ENCODE peak calls at places on chromosomes 2 and 18, in seven cellular contexts. V is stimulated activated CD8-positive, alpha-beta memory T cell treated with anti-CD3 and anti-CD28 coated beads, Interleukin-12 subunit alpha, Interleukin-12 subunit beta, amount 100 ng/mL, for 1 hour; B is HCT116; P is germinal center; E is GM12878; Y is WTC11; M is neuronal stem cell. C is an unnamed sample.

GRCh38 chr2:66836851-66837250 is 401.9 kb downstream of the MEIS1 start:
- DNase-seq in V (no peak), B (no peak), P (no peak), E (no peak), Y (no peak), M (no peak), C (no peak)

GRCh38 chr2:170670651-170671050 is 44.5 kb upstream of the SP5 start:
- DNase-seq in V (no peak), B (no peak), P (no peak), E (no peak), Y (no peak), M (no peak), C (no peak)

GRCh38 chr2:223967981-223968380 is 10.7 kb downstream of the MRPL44 start:
- DNase-seq in V (no peak), B (no peak), P (no peak), E (no peak), Y (no peak), M (no peak), C (no peak)

GRCh38 chr2:120678251-120678650 is 57.4 kb upstream of the GLI2 start:
- DNase-seq in V (no peak), B (no peak), P (no peak), E (no peak), Y (no peak), M (no peak), C (no peak)

GRCh38 chr2:226720948-226721347 is 78.7 kb downstream of the IRS1 start:
- DNase-seq in V (no peak), B (no peak), P (no peak), E (no peak), Y (no peak), M (no peak), C (no peak)

GRCh38 chr2:189076572-189076971 is 102.4 kb downstream of the COL3A1 start:
- DNase-seq in V (no peak), B (no peak), P (no peak), E (no peak), Y (no peak), M (no peak), C (no peak)

GRCh38 chr18:47826157-47827074 is 104.0 kb downstream of the SMAD2 start:
- DNase-seq in V (no peak), B (no peak), P (no peak), E (no peak), Y (no peak), M (no peak), C (no peak)

GRCh38 chr2:96163768-96164429 is 18.7 kb upstream of the DUSP2 start:
- DNase-seq in V (no peak), B (no peak), P (peak; percentile 86), E (peak; percentile 87), Y (no peak), M (no peak), C (no peak)

GRCh38 chr2:68746408-68746807 is 11.8 kb downstream of the ARHGAP25 start:
- DNase-seq in V (no peak), B (no peak), P (no peak), E (no peak), Y (no peak), M (no peak), C (no peak)

GRCh38 chr2:218298314-218298875 is 6.1 kb upstream of the TMBIM1 start:
- DNase-seq in V (no peak), B (no peak), P (no peak), E (no peak), Y (no peak), M (no peak), C (no peak)

GRCh38 chr18:45061359-45061758 is 380.7 kb downstream of the SETBP1 start:
- DNase-seq in V (no peak), B (no peak), P (no peak), E (no peak), Y (no peak), M (no peak), C (no peak)

GRCh38 chr2:170690671-170691070 is 24.5 kb upstream of the SP5 start:
- DNase-seq in V (no peak), B (no peak), P (no peak), E (no peak), Y (no peak), M (no peak), C (no peak)

GRCh38 chr2:168330624-168331423 is 83.4 kb upstream of the STK39 start:
- DNase-seq in V (no peak), B (no peak), P (no peak), E (no peak), Y (no peak), M (no peak), C (no peak)

GRCh38 chr2:106960633-106961205 is 74.8 kb upstream of the ST6GAL2 start:
- DNase-seq in V (no peak), B (no peak), P (no peak), E (no peak), Y (no peak), M (no peak), C (no peak)